ENCODE peak calls at places on chromosomes 3 and 15, in eight cellular contexts. U is right lobe of liver; X is GDM1; A is T-helper 9 cell; Z is stimulated activated CD8-positive, alpha-beta memory T cell treated with anti-CD3 and anti-CD28 coated beads, Interleukin-15, amount 100 ng/mL, for 48 hours; D is hypothalamus; C is activated CD8-positive, alpha-beta T cell treated with anti-CD3 and anti-CD28 coated beads, Interleukin-2, amount 10 ng/mL, durations not matched to agents 7 days and 5 days; J is NB4. M is an unnamed sample.

GRCh38 chr15:64464271-64465005 is 4.1 kb downstream of the ZNF609 start:
- DNase-seq in U (no peak), J (no peak), D (no peak), Z (no peak), A (no peak), C (no peak), X (no peak), M (peak)

GRCh38 chr15:81785181-81785580 is 260.6 kb downstream of the MEX3B start:
- DNase-seq in D (no peak), U (no peak), Z (no peak), C (no peak), A (no peak), X (no peak), J (no peak), M (no peak)

GRCh38 chr3:52521488-52521824 is 12.2 kb downstream of the NT5DC2 start:
- DNase-seq in D (no peak), J (no peak), C (no peak), X (no peak), Z (no peak), A (no peak), U (peak), M (no peak)

GRCh38 chr3:59540241-59540640 is 490.4 kb upstream of the CFAP20DC start:
- DNase-seq in Z (no peak), X (no peak), A (no peak), U (no peak), D (no peak), J (no peak), C (no peak), M (no peak)

GRCh38 chr15:72706266-72706665 is 20.3 kb downstream of the BBS4 start:
- DNase-seq in C (no peak), U (no peak), X (no peak), Z (no peak), D (no peak), J (peak), A (no peak), M (no peak)

GRCh38 chr15:90683876-90684275 is 33.3 kb upstream of the BLM start:
- DNase-seq in A (no peak), U (no peak), D (no peak), Z (no peak), X (no peak), J (no peak), C (no peak), M (no peak)

GRCh38 chr3:196789773-196790419 is 50.2 kb downstream of the PAK2 start:
- DNase-seq in D (no peak), X (no peak), J (no peak), A (no peak), C (no peak), Z (no peak), U (no peak), M (peak)

GRCh38 chr15:99085413-99086326 is 19.2 kb upstream of the SYNM start:
- DNase-seq in X (no peak), A (no peak), Z (no peak), C (no peak), U (no peak), D (no peak), J (no peak), M (no peak)

GRCh38 chr3:20190991-20191390 is 5.0 kb upstream of the SGO1 start:
- DNase-seq in U (no peak), D (no peak), J (no peak), Z (no peak), A (no peak), X (no peak), C (no peak), M (no peak)

GRCh38 chr15:89441295-89441762 is 55.1 kb downstream of the RHCG start:
- DNase-seq in C (no peak), Z (no peak), J (peak), U (peak), D (no peak), X (no peak), A (no peak), M (peak)

GRCh38 chr15:77144028-77144427 is 73.1 kb upstream of the TSPAN3 start:
- DNase-seq in X (no peak), U (no peak), J (no peak), C (no peak), D (no peak), A (no peak), Z (no peak), M (no peak)

GRCh38 chr3:23588547-23588946 is 217.2 kb upstream of the UBE2E1 start:
- DNase-seq in D (no peak), U (no peak), C (no peak), X (no peak), J (no peak), A (no peak), Z (no peak), M (no peak)